ENCODE peak calls at places on chromosome 9, in five cellular contexts. One of them, this sample, is unnamed.

GRCh38 chr9:10059044-10059443 is 553.8 kb downstream of the PTPRD start:
- DNase-seq in SK-N-SH: no peak
- DNase-seq in HepG2: no peak
- DNase-seq in H1: no peak
- DNase-seq in K562: no peak
- DNase-seq in this sample: no peak

GRCh38 chr9:107635803-107636174 is 146.2 kb upstream of the KLF4 start:
- DNase-seq in HepG2: no peak
- DNase-seq in H1: no peak
- DNase-seq in SK-N-SH: no peak
- DNase-seq in K562: no peak
- DNase-seq in this sample: no peak

GRCh38 chr9:19229725-19230355 is 653 bp upstream of the DENND4C start:
- DNase-seq in K562: no peak
- DNase-seq in SK-N-SH: peak
- DNase-seq in HepG2: peak
- DNase-seq in H1: peak
- DNase-seq in this sample: no peak

GRCh38 chr9:114198249-114199040 is 43.1 kb downstream of the COL27A1 start:
- DNase-seq in HepG2: no peak
- DNase-seq in K562: no peak
- DNase-seq in H1: no peak
- DNase-seq in SK-N-SH: no peak
- DNase-seq in this sample: no peak

GRCh38 chr9:99485461-99485860 is 263.4 kb downstream of the SEC61B start:
- DNase-seq in SK-N-SH: no peak
- DNase-seq in K562: no peak
- DNase-seq in H1: no peak
- DNase-seq in HepG2: no peak
- DNase-seq in this sample: no peak

GRCh38 chr9:121924700-121925099 is 168.4 kb downstream of the TTLL11 start:
- DNase-seq in HepG2: no peak
- DNase-seq in SK-N-SH: no peak
- DNase-seq in K562: no peak
- DNase-seq in H1: no peak
- DNase-seq in this sample: no peak

GRCh38 chr9:123251741-123252140 is 16.6 kb downstream of the STRBP start:
- DNase-seq in H1: no peak
- DNase-seq in K562: no peak
- DNase-seq in HepG2: no peak
- DNase-seq in SK-N-SH: no peak
- DNase-seq in this sample: no peak

GRCh38 chr9:95852059-95853032 is 23.1 kb upstream of the ERCC6L2 start:
- DNase-seq in H1: no peak
- DNase-seq in HepG2: no peak
- DNase-seq in K562: peak
- DNase-seq in SK-N-SH: no peak
- DNase-seq in this sample: peak

GRCh38 chr9:36788534-36788933 is 215.8 kb downstream of the MELK start:
- DNase-seq in HepG2: no peak
- DNase-seq in H1: peak
- DNase-seq in K562: peak
- DNase-seq in SK-N-SH: no peak
- DNase-seq in this sample: no peak

GRCh38 chr9:98075332-98075805 is 18.8 kb downstream of the NANS start:
- DNase-seq in K562: no peak
- DNase-seq in SK-N-SH: no peak
- DNase-seq in H1: no peak
- DNase-seq in HepG2: no peak
- DNase-seq in this sample: no peak

GRCh38 chr9:77802064-77802463 is 153.9 kb upstream of the GNA14 start:
- DNase-seq in K562: no peak
- DNase-seq in H1: no peak
- DNase-seq in SK-N-SH: no peak
- DNase-seq in HepG2: no peak
- DNase-seq in this sample: no peak

GRCh38 chr9:124386201-124386600 is 29.0 kb downstream of the PSMB7 start:
- DNase-seq in HepG2: peak
- DNase-seq in H1: no peak
- DNase-seq in SK-N-SH: no peak
- DNase-seq in K562: no peak
- DNase-seq in this sample: no peak

GRCh38 chr9:124517600-124517999 is 10.4 kb upstream of the NR5A1 start:
- DNase-seq in H1: no peak
- DNase-seq in HepG2: no peak
- DNase-seq in K562: no peak
- DNase-seq in SK-N-SH: no peak
- DNase-seq in this sample: no peak

GRCh38 chr9:83630938-83631457 is 8.1 kb downstream of the IDNK start:
- DNase-seq in SK-N-SH: peak
- DNase-seq in H1: peak
- DNase-seq in K562: no peak
- DNase-seq in HepG2: no peak
- DNase-seq in this sample: no peak

GRCh38 chr9:69136781-69137180 is 37.3 kb upstream of the TJP2 start:
- DNase-seq in SK-N-SH: no peak
- DNase-seq in H1: peak
- DNase-seq in K562: no peak
- DNase-seq in HepG2: no peak
- DNase-seq in this sample: no peak

GRCh38 chr9:128276574-128277270 is 646 bp downstream of the SWI5 start:
- DNase-seq in K562: peak
- DNase-seq in H1: no peak
- DNase-seq in HepG2: no peak
- DNase-seq in SK-N-SH: peak
- DNase-seq in this sample: no peak

GRCh38 chr9:118222375-118222774 is 518.2 kb downstream of the TLR4 start:
- DNase-seq in SK-N-SH: no peak
- DNase-seq in K562: no peak
- DNase-seq in HepG2: no peak
- DNase-seq in H1: no peak
- DNase-seq in this sample: no peak

GRCh38 chr9:136726631-136727191 is 14.3 kb downstream of the DIPK1B start:
- DNase-seq in HepG2: peak
- DNase-seq in K562: no peak
- DNase-seq in H1: no peak
- DNase-seq in SK-N-SH: peak
- DNase-seq in this sample: peak

GRCh38 chr9:136728548-136729123 is 14.1 kb downstream of the LCN10 start:
- DNase-seq in SK-N-SH: peak
- DNase-seq in HepG2: no peak
- DNase-seq in H1: peak
- DNase-seq in K562: peak
- DNase-seq in this sample: no peak

GRCh38 chr9:136729926-136730325 is 12.8 kb downstream of the LCN10 start:
- DNase-seq in SK-N-SH: no peak
- DNase-seq in HepG2: no peak
- DNase-seq in H1: no peak
- DNase-seq in K562: no peak
- DNase-seq in this sample: no peak

GRCh38 chr9:136728080-136728547 is 14.6 kb downstream of the LCN10 start:
- DNase-seq in H1: peak
- DNase-seq in HepG2: peak
- DNase-seq in K562: peak
- DNase-seq in SK-N-SH: peak
- DNase-seq in this sample: peak

DNA sequence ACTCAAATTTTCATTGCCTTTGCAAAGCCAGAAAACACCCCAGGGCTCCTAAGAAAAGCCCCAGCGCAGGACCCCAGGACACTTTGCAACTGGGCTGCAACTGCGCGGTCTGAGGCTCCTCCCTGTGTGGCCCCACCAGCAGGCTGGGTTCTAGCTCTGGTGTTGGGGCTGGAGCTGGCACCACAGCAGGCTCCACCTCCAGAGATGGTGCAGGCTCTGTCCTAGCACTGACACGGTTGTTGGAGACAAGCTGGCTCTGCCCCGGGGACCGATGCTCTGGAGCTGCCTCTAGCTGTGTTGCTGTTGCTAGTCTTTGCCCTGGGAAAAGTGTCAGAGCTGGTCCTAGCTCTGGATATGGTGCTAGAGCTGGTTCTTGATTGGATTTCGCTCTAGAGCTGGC is 13.6 kb downstream of the LCN10 start:
- DNase-seq in SK-N-SH: no peak
- DNase-seq in HepG2: no peak
- DNase-seq in H1: no peak
- DNase-seq in K562: no peak
- DNase-seq in this sample: no peak
- TF ChIP-seq GABPA in SK-N-SH: no peak
- TF ChIP-seq GABPA in HepG2: no peak
- TF ChIP-seq GABPA in H1: peak
- TF ChIP-seq GABPA in K562: no peak
- TF ChIP-seq GABPA in this sample: no peak

DNA sequence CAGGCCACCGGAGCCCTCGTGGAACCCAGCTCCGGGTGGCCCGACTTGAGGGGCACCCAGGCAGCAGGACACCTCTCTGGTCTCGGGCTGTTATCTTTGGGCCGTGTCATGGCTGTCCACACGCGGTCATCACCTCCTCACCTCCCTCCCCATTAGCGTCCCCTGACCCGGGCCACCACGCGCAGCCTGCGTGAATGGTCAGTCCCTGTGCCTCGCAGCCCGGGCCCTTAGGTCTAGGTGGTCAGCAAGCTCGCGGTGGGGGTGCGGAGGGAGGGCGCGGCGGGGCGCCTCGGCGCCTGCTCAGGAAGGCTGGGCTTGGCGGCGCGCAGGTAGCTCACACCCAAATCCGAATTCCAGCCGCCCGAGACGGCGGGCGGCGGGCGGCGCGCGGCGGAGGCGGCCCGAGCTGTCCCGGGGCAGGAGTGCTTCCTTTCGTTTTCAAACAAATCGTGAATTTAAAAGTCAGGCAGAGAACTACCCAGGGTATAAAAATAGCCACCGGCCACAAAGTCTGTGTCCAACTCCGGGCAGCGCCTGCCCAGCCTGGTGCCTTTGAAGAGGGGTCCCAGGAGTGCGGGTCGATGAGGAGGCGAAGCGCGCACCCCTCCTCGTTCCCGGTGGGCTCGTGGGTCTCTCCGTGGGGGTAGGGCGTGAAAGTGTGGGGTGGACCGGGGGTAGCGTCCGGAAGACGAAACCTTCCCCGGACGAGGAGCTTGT is 1.0 kb upstream of the RXRA start:
- DNase-seq in H1: no peak
- DNase-seq in K562: peak
- DNase-seq in HepG2: no peak
- DNase-seq in SK-N-SH: no peak
- DNase-seq in this sample: no peak
- TF ChIP-seq RFX5 in H1: no peak
- TF ChIP-seq RFX5 in K562: no peak
- TF ChIP-seq RFX5 in HepG2: no peak
- TF ChIP-seq RFX5 in SK-N-SH: no peak
- TF ChIP-seq RFX5 in this sample: no peak

GRCh38 chr9:38390851-38391250 is 1.7 kb upstream of the ALDH1B1 start:
- DNase-seq in HepG2: no peak
- DNase-seq in K562: no peak
- DNase-seq in SK-N-SH: no peak
- DNase-seq in H1: no peak
- DNase-seq in this sample: no peak

GRCh38 chr9:38392235-38393127 is at the start of gene ALDH1B1:
- DNase-seq in HepG2: peak
- DNase-seq in H1: peak
- DNase-seq in SK-N-SH: peak
- DNase-seq in K562: peak
- DNase-seq in this sample: peak

GRCh38 chr9:38394419-38394818 is 1.9 kb downstream of the ALDH1B1 start:
- DNase-seq in HepG2: no peak
- DNase-seq in K562: no peak
- DNase-seq in H1: no peak
- DNase-seq in SK-N-SH: no peak
- DNase-seq in this sample: no peak

GRCh38 chr9:38391278-38392118 is 1.0 kb upstream of the ALDH1B1 start:
- DNase-seq in H1: no peak
- DNase-seq in K562: no peak
- DNase-seq in SK-N-SH: no peak
- DNase-seq in HepG2: no peak
- DNase-seq in this sample: no peak

DNA sequence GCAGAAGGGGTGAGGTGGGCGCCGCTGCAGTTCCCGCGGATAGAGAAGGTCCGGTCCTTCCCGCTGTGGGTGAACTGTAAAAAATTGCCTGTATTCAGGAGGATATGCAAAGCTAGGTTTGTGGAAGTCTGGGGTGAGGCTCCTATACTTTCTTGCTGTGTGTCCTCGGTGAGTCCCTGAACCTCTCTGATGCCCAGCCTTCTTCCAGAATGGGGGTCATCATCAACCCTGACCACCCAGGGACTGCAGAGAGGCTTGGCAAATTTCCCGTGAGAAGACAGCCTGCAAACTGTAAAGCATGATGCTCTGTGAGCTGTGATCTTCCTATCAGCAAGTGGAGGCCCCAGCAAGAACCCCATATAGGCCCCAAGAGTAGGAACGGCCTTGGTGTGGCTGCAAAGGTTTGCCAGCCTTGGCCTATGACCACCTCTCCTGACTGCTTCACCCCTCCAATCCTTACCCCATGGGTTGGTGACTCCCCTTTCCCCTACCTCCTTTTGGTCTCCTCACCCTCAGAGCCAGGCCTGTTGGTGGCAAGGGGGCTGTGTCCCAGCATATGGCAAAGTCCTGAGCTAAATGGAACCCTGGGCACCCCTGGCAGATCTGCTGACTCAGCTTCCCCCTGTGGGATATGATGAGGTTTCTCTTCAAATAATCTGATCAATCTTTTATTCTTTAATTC is 767 bp downstream of the ALDH1B1 start:
- DNase-seq in H1: no peak
- DNase-seq in HepG2: no peak
- DNase-seq in K562: peak
- DNase-seq in SK-N-SH: peak
- DNase-seq in this sample: no peak
- TF ChIP-seq GABPA in H1: no peak
- TF ChIP-seq GABPA in HepG2: no peak
- TF ChIP-seq GABPA in K562: no peak
- TF ChIP-seq GABPA in SK-N-SH: no peak
- TF ChIP-seq GABPA in this sample: no peak

DNA sequence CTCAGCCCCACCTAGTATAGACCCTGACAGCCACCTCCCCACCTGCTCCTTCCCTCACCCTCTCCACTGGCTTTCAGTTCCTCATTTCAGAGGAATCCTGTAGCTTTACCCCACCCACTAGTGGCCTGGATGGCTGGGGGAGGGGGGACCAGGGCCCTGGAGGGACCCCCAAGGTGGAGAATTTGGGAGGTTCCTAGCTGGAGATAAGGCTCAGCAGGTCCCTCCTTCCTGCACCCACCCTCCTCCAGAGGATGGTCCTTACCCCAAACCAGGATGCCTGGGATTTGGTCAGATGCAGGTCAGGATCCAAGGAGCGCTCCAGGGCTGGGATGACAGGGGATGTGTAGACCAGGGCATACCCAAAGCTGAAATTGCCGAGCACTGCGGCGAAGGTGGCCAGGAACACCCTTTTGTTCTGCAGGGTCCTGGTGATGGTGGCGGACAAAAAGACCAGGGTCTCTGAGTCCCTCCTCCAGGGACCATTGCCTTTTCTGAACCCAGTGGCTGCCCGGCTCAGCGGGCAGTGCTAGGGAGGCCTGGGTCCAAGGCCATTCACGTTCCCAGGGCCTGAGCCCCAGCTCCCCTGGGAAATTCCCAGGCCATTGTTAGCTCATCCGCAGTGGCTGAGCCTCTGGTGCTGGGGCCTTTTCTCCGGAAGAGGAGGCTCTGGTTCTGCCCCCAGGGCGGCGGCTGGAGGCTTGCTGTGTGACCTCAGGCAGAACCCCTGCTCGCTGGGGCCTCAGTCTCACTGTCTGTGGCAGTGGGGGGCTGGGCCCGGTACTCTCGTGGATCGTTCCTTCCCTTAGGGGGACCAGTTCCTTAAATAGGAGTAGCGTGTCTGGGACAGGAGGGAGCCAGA is 678 bp downstream of the SLC2A6 start:
- DNase-seq in HepG2: peak
- DNase-seq in K562: no peak
- DNase-seq in H1: no peak
- DNase-seq in SK-N-SH: no peak
- DNase-seq in this sample: no peak
- TF ChIP-seq RFX5 in HepG2: no peak
- TF ChIP-seq RFX5 in K562: no peak
- TF ChIP-seq RFX5 in H1: no peak
- TF ChIP-seq RFX5 in SK-N-SH: no peak
- TF ChIP-seq RFX5 in this sample: no peak

This sample was measured in GM12878.